ENCODE peak calls at places on chromosomes 3 and 15, in nine cellular contexts. C is heart left ventricle, T is A549, H is stomach, W is HepG2, I is right lobe of liver, D is endothelial cell of umbilical vein, F is uterus, E is body of pancreas. Z is an unnamed sample.

GRCh38 chr3:59480486-59480995 is 430.7 kb upstream of the CFAP20DC start:
- DNase-seq in C (no peak), T (no peak), H (no peak), W (no peak), I (no peak), D (no peak), F (no peak), E (peak; percentile 7), Z (no peak)

GRCh38 chr3:194220776-194221735 is 85.1 kb downstream of the HES1 start:
- DNase-seq in C (no peak), T (no peak), H (no peak), W (no peak), I (peak; percentile 7), D (no peak), F (no peak), E (no peak), Z (no peak)

GRCh38 chr3:52396011-52396906 is 48.6 kb downstream of the SEMA3G start:
- DNase-seq in C (peak; percentile 17), T (no peak), H (no peak), W (no peak), I (no peak), D (no peak), F (no peak), E (no peak), Z (no peak)

GRCh38 chr15:100520132-100520921 is 8.4 kb downstream of the CERS3 start:
- DNase-seq in C (no peak), T (no peak), H (no peak), W (no peak), I (no peak), D (no peak), F (no peak), E (no peak), Z (no peak)

GRCh38 chr15:25608926-25609325 is 170.1 kb upstream of the UBE3A start:
- DNase-seq in C (no peak), T (no peak), H (no peak), W (no peak), I (no peak), D (no peak), F (no peak), E (no peak), Z (no peak)

GRCh38 chr3:22981176-22981575 is 222.0 kb upstream of the UBE2E2 start:
- DNase-seq in C (no peak), T (no peak), H (no peak), W (no peak), I (no peak), D (no peak), F (no peak), E (no peak), Z (no peak)

GRCh38 chr3:37216597-37217097 is 42.3 kb upstream of the LRRFIP2 start:
- DNase-seq in C (no peak), T (no peak), H (no peak), W (no peak), I (no peak), D (no peak), F (no peak), E (no peak), Z (no peak)

GRCh38 chr15:67680645-67681044 is 138.1 kb downstream of the MAP2K5 start:
- DNase-seq in C (no peak), T (no peak), H (no peak), W (no peak), I (no peak), D (no peak), F (no peak), E (no peak), Z (no peak)

GRCh38 chr3:72445827-72446405 is 402.3 kb downstream of the SHQ1 start:
- DNase-seq in C (no peak), T (no peak), H (no peak), W (no peak), I (no peak), D (peak; percentile 46), F (no peak), E (no peak), Z (no peak)

GRCh38 chr15:31472636-31473383 is 146.2 kb downstream of the KLF13 start:
- DNase-seq in C (peak; percentile 46), T (no peak), H (peak; percentile 34), W (no peak), I (peak; percentile 42), D (peak; percentile 10), F (peak; percentile 36), E (no peak), Z (peak; percentile 43)

GRCh38 chr3:182118081-182118480 is 406.4 kb downstream of the SOX2 start:
- DNase-seq in C (no peak), T (no peak), H (no peak), W (no peak), I (no peak), D (no peak), F (no peak), E (no peak), Z (no peak)

GRCh38 chr3:102169915-102170479 is 264.8 kb upstream of the ZPLD1 start:
- DNase-seq in C (no peak), T (no peak), H (no peak), W (no peak), I (no peak), D (no peak), F (no peak), E (no peak), Z (no peak)

GRCh38 chr15:77496710-77497107 is 76.0 kb downstream of the HMG20A start:
- DNase-seq in C (peak; percentile 90), T (peak; percentile 89), H (peak; percentile 80), W (peak; percentile 68), I (peak; percentile 87), D (peak; percentile 82), F (peak; percentile 89), E (peak; percentile 82), Z (peak; percentile 83)

GRCh38 chr3:147391726-147392082 is 14.6 kb downstream of the ZIC4 start:
- DNase-seq in C (no peak), T (no peak), H (no peak), W (no peak), I (no peak), D (no peak), F (no peak), E (no peak), Z (no peak)

GRCh38 chr15:56838085-56838484 is 80.4 kb upstream of the TCF12 start:
- DNase-seq in C (no peak), T (no peak), H (no peak), W (no peak), I (no peak), D (no peak), F (no peak), E (no peak), Z (no peak)

GRCh38 chr15:93308026-93308670 is 219.1 kb upstream of the RGMA start:
- DNase-seq in C (no peak), T (no peak), H (no peak), W (no peak), I (no peak), D (no peak), F (no peak), E (no peak), Z (no peak)

GRCh38 chr15:93307513-93307912 is 218.5 kb upstream of the RGMA start:
- DNase-seq in C (no peak), T (no peak), H (no peak), W (no peak), I (no peak), D (no peak), F (no peak), E (no peak), Z (no peak)

GRCh38 chr15:93314245-93314644 is 225.2 kb upstream of the RGMA start:
- DNase-seq in C (no peak), T (no peak), H (no peak), W (no peak), I (no peak), D (no peak), F (no peak), E (no peak), Z (no peak)

GRCh38 chr15:93312891-93313486 is 224.0 kb upstream of the RGMA start:
- DNase-seq in C (no peak), T (no peak), H (no peak), W (no peak), I (no peak), D (no peak), F (no peak), E (no peak), Z (no peak)

GRCh38 chr15:93311620-93312019 is 222.6 kb upstream of the RGMA start:
- DNase-seq in C (no peak), T (no peak), H (no peak), W (no peak), I (no peak), D (no peak), F (no peak), E (no peak), Z (no peak)
- TF ChIP-seq CTCF in C (no peak), T (no peak), H (no peak), W (no peak), I (no peak), D (no peak), F (no peak), E (no peak), Z (no peak)

GRCh38 chr3:128493221-128494151 is 485 bp upstream of the GATA2 start:
- DNase-seq in C (no peak), T (no peak), H (no peak), W (no peak), I (peak; percentile 30), D (no peak), F (peak; percentile 47), E (peak; percentile 45), Z (no peak)

GRCh38 chr3:128490650-128491070 is 2.3 kb downstream of the GATA2 start:
- DNase-seq in C (peak; percentile 6), T (no peak), H (no peak), W (no peak), I (no peak), D (peak; percentile 58), F (no peak), E (no peak), Z (no peak)

GRCh38 chr3:128492353-128493220 is at the start of gene GATA2:
- DNase-seq in C (no peak), T (no peak), H (no peak), W (no peak), I (peak; percentile 38), D (peak; percentile 57), F (peak; percentile 64), E (peak; percentile 81), Z (no peak)

GRCh38 chr3:128491071-128491899 is 1.7 kb downstream of the GATA2 start:
- DNase-seq in C (peak; percentile 24), T (no peak), H (no peak), W (no peak), I (peak; percentile 35), D (peak; percentile 50), F (peak; percentile 46), E (peak; percentile 56), Z (no peak)

GRCh38 chr3:128491900-128492352 is 1.1 kb downstream of the GATA2 start:
- DNase-seq in C (no peak), T (no peak), H (no peak), W (no peak), I (peak; percentile 35), D (peak; percentile 41), F (peak; percentile 34), E (no peak), Z (no peak)
- TF ChIP-seq POLR2A in C (no peak), T (no peak), H (no peak), W (no peak), I (no peak), D (no peak), F (no peak), E (no peak), Z (no peak)

GRCh38 chr15:90058308-90058707 is 44.0 kb downstream of the IDH2 start:
- DNase-seq in C (no peak), T (no peak), H (no peak), W (no peak), I (no peak), D (no peak), F (no peak), E (no peak), Z (no peak)
- H3K4me1 ChIP-seq in C (peaks cover 49% of the 10 kb centered on the region), T (peaks cover 9% of the 10 kb centered on the region), H (peaks cover 38% of the 10 kb centered on the region), W (peaks cover 44% of the 10 kb centered on the region), I (peaks cover 10% of the 10 kb centered on the region), D (peaks cover 12% of the 10 kb centered on the region), F (peaks cover 12% of the 10 kb centered on the region), E (peaks cover 57% of the 10 kb centered on the region), Z (peaks cover 15% of the 10 kb centered on the region)

GRCh38 chr15:98881526-98882517 is 125.8 kb downstream of the PGPEP1L start:
- DNase-seq in C (no peak), T (no peak), H (no peak), W (peak; percentile 40), I (no peak), D (peak; percentile 49), F (peak; percentile 53), E (no peak), Z (peak; percentile 29)
- TF ChIP-seq CTCF in C (peak; percentile 59), T (peak; percentile 57), H (peak; percentile 65), W (peak; percentile 55), I (peak; percentile 46), D (no peak), F (peak; percentile 57), E (peak; percentile 75), Z (peak; percentile 15)

Z was measured in thyroid gland.